ENCODE peak calls at places on chromosomes 5 and 9, in nine cellular contexts. W, B, Q, S, H, D, R, F and T are unnamed samples.

GRCh38 chr5:139061274-139061673 is 136.9 kb downstream of the SIL1 start:
- DNase-seq in B (no peak), S (no peak), R (peak; percentile 23), F (no peak), W (no peak), D (no peak), Q (peak; percentile 48), H (no peak), T (no peak)

GRCh38 chr9:130845901-130846381 is 10.9 kb downstream of the ABL1 start:
- DNase-seq in W (no peak), S (no peak), R (no peak), F (no peak), B (no peak), D (no peak), H (no peak), Q (peak; percentile 63), T (no peak)

GRCh38 chr9:121963542-121963995 is 129.5 kb downstream of the TTLL11 start:
- DNase-seq in H (no peak), W (no peak), R (peak; percentile 50), D (no peak), S (no peak), Q (no peak), F (no peak), B (no peak), T (no peak)

GRCh38 chr9:120608421-120608820 is 28.5 kb upstream of the CDK5RAP2 start:
- DNase-seq in R (no peak), B (no peak), W (no peak), D (no peak), S (no peak), H (no peak), F (no peak), Q (no peak), T (no peak)

GRCh38 chr5:137566118-137566541 is 67.0 kb upstream of the SPOCK1 start:
- DNase-seq in H (no peak), R (no peak), D (no peak), W (no peak), S (no peak), F (no peak), B (no peak), Q (no peak), T (no peak)

GRCh38 chr5:80255425-80255751 is 460 bp downstream of the SERINC5 start:
- DNase-seq in R (no peak), H (no peak), D (peak; percentile 2), Q (peak; percentile 57), B (peak; percentile 67), F (peak; percentile 44), S (no peak), W (no peak), T (no peak)

GRCh38 chr5:143065185-143065584 is 295.0 kb downstream of the ARHGAP26 start:
- DNase-seq in B (no peak), F (no peak), D (no peak), H (no peak), Q (no peak), R (no peak), W (no peak), S (no peak), T (no peak)

GRCh38 chr9:113715086-113715485 is 161.0 kb upstream of the ZNF618 start:
- DNase-seq in R (no peak), Q (no peak), W (no peak), S (no peak), F (no peak), H (no peak), D (no peak), B (no peak), T (no peak)

GRCh38 chr9:96686638-96687335 is 31.7 kb upstream of the PRXL2C start:
- DNase-seq in S (peak; percentile 52), B (peak; percentile 66), W (peak; percentile 18), Q (peak; percentile 84), D (no peak), R (peak; percentile 12), F (peak; percentile 73), H (peak; percentile 5), T (peak; percentile 69)